ENCODE peak calls at places on chromosomes 6 and 20, in nine cellular contexts. C is suprapubic skin; P is mammary epithelial cell; S is GM23248; O is naive thymus-derived CD4-positive, alpha-beta T cell; Z is uterus; M is PC-3; T is IMR-90; J is Karpas-422. F is an unnamed sample. For H3K4me1, the result is how much of the 10 kb centered on the place peaks cover.

GRCh38 chr6:143896096-143896880 is 32.0 kb downstream of the ZC2HC1B start:
- DNase-seq in J (no peak), M (peak), Z (no peak), C (no peak), O (no peak), S (peak), T (no peak), P (peak), F (no peak)

GRCh38 chr6:23690650-23691049 is 435.4 kb upstream of the NRSN1 start:
- DNase-seq in J (no peak), Z (no peak), O (no peak), M (no peak), C (no peak), P (no peak), S (no peak), T (no peak), F (no peak)

GRCh38 chr20:37209661-37210314 is 30.4 kb upstream of the MROH8 start:
- DNase-seq in P (peak), J (no peak), T (no peak), O (no peak), S (no peak), Z (no peak), M (peak), C (no peak), F (no peak)

GRCh38 chr6:118141211-118141610 is 234.1 kb downstream of the SLC35F1 start:
- DNase-seq in Z (no peak), S (no peak), C (no peak), M (no peak), O (no peak), P (no peak), J (no peak), T (no peak), F (no peak)

GRCh38 chr6:163752446-163752845 is 337.9 kb downstream of the QKI start:
- DNase-seq in M (no peak), O (no peak), C (no peak), P (no peak), J (no peak), T (no peak), S (no peak), Z (no peak), F (no peak)

GRCh38 chr6:35487653-35488516 is 9.0 kb downstream of the TEAD3 start:
- DNase-seq in M (peak), J (no peak), O (no peak), C (no peak), S (peak), T (peak), P (peak), Z (peak), F (peak)

GRCh38 chr20:59123011-59123676 is 40.5 kb upstream of the ZNF831 start:
- DNase-seq in C (no peak), Z (no peak), P (no peak), J (no peak), O (peak), T (no peak), S (no peak), M (no peak), F (no peak)

GRCh38 chr20:45883100-45883469 is 2.1 kb downstream of the ZSWIM1 start:
- DNase-seq in S (no peak), J (no peak), M (no peak), O (no peak), T (no peak), P (no peak), C (no peak), Z (no peak), F (no peak)

GRCh38 chr20:23923891-23924435 is 44.4 kb upstream of the CST5 start:
- DNase-seq in T (no peak), P (no peak), J (no peak), S (no peak), Z (no peak), M (no peak), O (no peak), C (no peak), F (no peak)

GRCh38 chr6:127178746-127179145 is 60.3 kb downstream of the RSPO3 start:
- DNase-seq in O (no peak), M (no peak), S (peak), Z (no peak), T (no peak), P (no peak), J (no peak), C (no peak), F (no peak)

GRCh38 chr6:157089258-157089657 is 234.1 kb downstream of the TMEM242 start:
- DNase-seq in J (no peak), M (no peak), C (no peak), Z (no peak), T (peak), P (no peak), O (no peak), S (peak), F (no peak)

GRCh38 chr6:125952764-125953501 is 3.6 kb upstream of the HINT3 start:
- DNase-seq in J (peak), C (no peak), T (peak), O (no peak), S (peak), M (peak), Z (no peak), P (peak), F (no peak)

GRCh38 chr20:62525014-62525413 is 49.2 kb upstream of the GATA5 start:
- DNase-seq in J (no peak), O (no peak), C (no peak), S (no peak), Z (no peak), M (no peak), P (no peak), T (no peak), F (no peak)

DNA sequence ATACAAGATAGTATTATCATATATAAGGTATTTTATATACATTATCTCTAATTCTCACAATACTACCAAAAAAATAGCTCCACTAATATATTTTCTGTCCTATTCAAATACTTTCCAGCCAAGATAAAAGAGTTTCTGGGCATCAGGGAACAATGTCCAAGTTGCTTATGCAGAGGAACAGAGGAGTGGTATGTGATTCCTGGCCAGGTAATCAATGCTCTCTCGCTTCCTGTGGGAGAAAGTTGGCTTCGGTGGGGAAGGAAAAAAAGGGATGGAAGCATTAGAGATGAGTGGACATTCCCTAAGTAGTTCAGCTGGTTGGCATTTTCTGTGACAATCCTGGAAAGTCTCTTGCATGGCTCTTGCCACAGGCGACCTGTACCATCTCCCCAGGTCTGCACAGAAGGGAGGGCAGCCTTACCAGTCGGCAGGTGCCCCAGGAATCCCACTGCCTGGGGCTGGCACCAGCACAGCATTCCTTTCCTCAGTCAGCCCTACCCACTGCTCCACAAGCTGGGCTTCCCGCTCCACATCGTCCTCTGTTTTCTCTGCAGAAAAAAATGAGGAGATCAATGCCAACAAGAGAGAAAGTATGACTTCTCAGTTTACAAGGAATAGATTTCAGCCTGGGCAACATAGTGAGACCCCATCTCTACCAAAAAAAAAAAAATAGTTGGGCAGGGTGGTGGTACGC is 78.5 kb upstream of the NUP153 start:
- DNase-seq in Z (no peak), C (no peak), S (no peak), T (no peak), P (no peak), O (no peak), J (no peak), M (no peak), F (no peak)
- H3K4me1 ChIP-seq in Z (under half), C (under half), S (under half), T (under half), P (under half), O (under half), J (under half), M (under half), F (under half)

DNA sequence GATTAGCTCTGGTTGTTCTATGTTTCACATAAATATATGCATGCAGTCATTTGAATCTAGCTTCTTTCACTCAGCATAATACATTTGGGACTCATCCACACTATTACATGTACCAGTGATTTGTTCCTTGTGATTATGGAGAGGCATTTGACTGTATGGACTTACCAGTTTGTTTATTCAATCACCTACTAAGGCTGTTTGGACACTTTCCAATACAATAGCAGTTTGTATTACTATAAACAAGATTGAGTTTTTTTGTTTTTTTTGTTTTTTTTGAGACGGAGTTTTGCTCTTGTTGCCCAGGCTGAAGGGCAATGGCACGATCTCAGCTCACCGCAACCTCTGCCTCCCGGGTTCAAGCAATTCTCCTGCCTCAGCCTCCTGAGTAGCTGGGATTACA is 109.8 kb upstream of the DST start:
- DNase-seq in T (peak), M (no peak), S (no peak), J (no peak), Z (no peak), O (no peak), C (no peak), P (no peak), F (no peak)
- H3K4me1 ChIP-seq in T (under half), M (half or more), S (half or more), J (under half), Z (under half), O (under half), C (under half), P (half or more), F (under half)

GRCh38 chr20:33668087-33668790 is 1.5 kb downstream of the ACTL10 start:
- DNase-seq in Z (peak), S (peak), J (no peak), T (no peak), C (peak), P (no peak), O (no peak), M (no peak), F (peak)
- H3K4me1 ChIP-seq in Z (under half), S (under half), J (half or more), T (under half), C (half or more), P (under half), O (under half), M (under half), F (under half)

GRCh38 chr6:225121-225721 is 67.1 kb upstream of the DUSP22 start:
- DNase-seq in J (no peak), P (peak), T (no peak), M (peak), C (no peak), Z (no peak), O (peak), S (no peak), F (no peak)

GRCh38 chr6:222468-222867 is 69.8 kb upstream of the DUSP22 start:
- DNase-seq in P (no peak), J (no peak), O (no peak), C (no peak), M (no peak), T (no peak), Z (no peak), S (no peak), F (no peak)

GRCh38 chr6:223136-223535 is 69.2 kb upstream of the DUSP22 start:
- DNase-seq in J (no peak), P (no peak), Z (no peak), O (no peak), T (no peak), M (no peak), C (peak), S (no peak), F (no peak)

GRCh38 chr6:224350-224749 is 67.9 kb upstream of the DUSP22 start:
- DNase-seq in J (no peak), P (no peak), M (no peak), O (no peak), C (no peak), Z (no peak), S (no peak), T (no peak), F (no peak)

GRCh38 chr6:223763-224162 is 68.5 kb upstream of the DUSP22 start:
- DNase-seq in Z (no peak), C (no peak), O (no peak), M (peak), T (peak), P (peak), S (peak), J (no peak), F (no peak)
- H3K4me1 ChIP-seq in Z (under half), C (under half), O (under half), M (half or more), T (under half), P (under half), S (under half), J (under half), F (under half)

DNA sequence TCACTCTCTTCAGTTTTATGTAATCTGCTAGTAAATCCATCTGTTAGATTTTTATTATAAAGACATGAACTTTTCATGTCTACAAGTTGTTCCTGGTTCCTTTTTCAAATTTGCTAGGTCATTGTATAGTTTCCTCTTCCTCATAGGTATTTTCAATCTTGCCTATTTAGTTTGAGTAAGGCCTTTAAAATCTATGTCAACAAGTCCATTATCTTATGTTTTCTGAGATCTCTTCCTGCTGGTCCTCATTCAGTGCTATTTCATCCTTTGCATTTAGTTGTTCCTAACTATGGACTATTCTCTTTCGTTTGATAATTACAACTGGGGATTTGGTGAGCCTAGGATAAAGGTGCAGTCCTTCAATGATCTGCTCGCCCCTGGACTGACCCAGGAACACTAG is 11.0 kb downstream of the RRBP1 start:
- DNase-seq in Z (no peak), O (no peak), J (no peak), M (no peak), C (no peak), P (no peak), S (no peak), T (no peak), F (no peak)
- H3K4me1 ChIP-seq in Z (under half), O (under half), J (under half), M (under half), C (under half), P (under half), S (half or more), T (under half), F (under half)

GRCh38 chr6:10307476-10307875 is 107.4 kb downstream of the TFAP2A start:
- DNase-seq in Z (no peak), C (no peak), P (no peak), J (no peak), O (no peak), T (no peak), M (no peak), S (no peak), F (no peak)

GRCh38 chr6:10312445-10312844 is 102.4 kb downstream of the TFAP2A start:
- DNase-seq in Z (no peak), T (no peak), M (no peak), P (no peak), S (no peak), C (no peak), O (no peak), J (no peak), F (no peak)

GRCh38 chr6:10309826-10310405 is 105.0 kb downstream of the TFAP2A start:
- DNase-seq in J (no peak), C (no peak), P (no peak), O (no peak), T (no peak), S (no peak), M (no peak), Z (no peak), F (no peak)

GRCh38 chr6:10313799-10314162 is 101.1 kb downstream of the TFAP2A start:
- DNase-seq in J (no peak), S (no peak), P (no peak), T (no peak), C (no peak), O (no peak), Z (no peak), M (no peak), F (no peak)

GRCh38 chr6:10310826-10311225 is 104.0 kb downstream of the TFAP2A start:
- DNase-seq in M (no peak), C (no peak), Z (no peak), T (no peak), S (no peak), P (peak), O (no peak), J (no peak), F (no peak)
- H3K4me1 ChIP-seq in M (under half), C (under half), Z (under half), T (under half), S (under half), P (under half), O (under half), J (under half), F (under half)

GRCh38 chr20:53865905-53866786 is 204.2 kb downstream of the BCAS1 start:
- DNase-seq in C (no peak), P (peak), Z (peak), S (peak), J (peak), M (peak), T (peak), O (peak), F (peak)
- H3K4me1 ChIP-seq in C (half or more), P (under half), Z (under half), S (under half), J (under half), M (half or more), T (under half), O (under half), F (under half)

GRCh38 chr6:33695451-33695855 is 16.0 kb downstream of the UQCC2 start:
- DNase-seq in S (peak), T (no peak), M (no peak), P (no peak), J (no peak), O (no peak), C (no peak), Z (no peak), F (no peak)
- H3K4me1 ChIP-seq in S (under half), T (under half), M (half or more), P (half or more), J (under half), O (half or more), C (half or more), Z (under half), F (under half)

GRCh38 chr6:56832225-56832624 is 122.7 kb upstream of the BEND6 start:
- DNase-seq in P (no peak), C (no peak), O (no peak), Z (no peak), M (no peak), J (no peak), T (no peak), S (no peak), F (no peak)
- H3K4me1 ChIP-seq in P (under half), C (under half), O (under half), Z (under half), M (under half), J (under half), T (under half), S (half or more), F (under half)

F was measured in ovary.